ENCODE peak calls at places on chromosomes 12 and 14, in eight cellular contexts. O, X, Q, M, E, Y, W and J are unnamed samples.
A peak's percentile ranks its signal among the peaks of the same experiment; 100 is the strongest.

GRCh38 chr14:96497087-96497486 is 5.1 kb upstream of the PAPOLA start:
- DNase-seq in O (no peak), X (no peak), Q (no peak), M (no peak), E (no peak), Y (no peak), W (no peak), J (no peak)

GRCh38 chr12:12661086-12661485 is 34.9 kb downstream of the GPR19 start:
- DNase-seq in O (no peak), X (no peak), Q (no peak), M (no peak), E (no peak), Y (no peak), W (peak; percentile 76), J (no peak)

GRCh38 chr12:18443768-18444437 is 182.6 kb downstream of the PIK3C2G start:
- DNase-seq in O (no peak), X (no peak), Q (no peak), M (no peak), E (no peak), Y (no peak), W (peak; percentile 26), J (no peak)

GRCh38 chr14:85479306-85479705 is 50.6 kb upstream of the FLRT2 start:
- DNase-seq in O (no peak), X (no peak), Q (no peak), M (no peak), E (no peak), Y (no peak), W (no peak), J (no peak)

GRCh38 chr14:81384900-81385299 is 15.2 kb downstream of the STON2 start:
- DNase-seq in O (peak; percentile 42), X (no peak), Q (no peak), M (no peak), E (no peak), Y (peak; percentile 79), W (no peak), J (no peak)

GRCh38 chr12:99436584-99436983 is 211.0 kb upstream of the GARIN6 start:
- DNase-seq in O (no peak), X (no peak), Q (no peak), M (no peak), E (no peak), Y (no peak), W (no peak), J (no peak)

GRCh38 chr14:70808402-70809237 is 693 bp downstream of the MAP3K9 start:
- DNase-seq in O (peak; percentile 36), X (peak; percentile 76), Q (peak; percentile 49), M (no peak), E (peak; percentile 62), Y (peak; percentile 41), W (no peak), J (peak; percentile 56)

GRCh38 chr12:114995891-114996290 is 311.9 kb upstream of the TBX3 start:
- DNase-seq in O (no peak), X (no peak), Q (no peak), M (no peak), E (no peak), Y (no peak), W (peak; percentile 73), J (no peak)

GRCh38 chr12:98820005-98820404 is 174.9 kb downstream of the APAF1 start:
- DNase-seq in O (no peak), X (no peak), Q (no peak), M (no peak), E (no peak), Y (no peak), W (no peak), J (no peak)

GRCh38 chr14:72562300-72562699 is 331.6 kb downstream of the DPF3 start:
- DNase-seq in O (no peak), X (no peak), Q (no peak), M (no peak), E (no peak), Y (no peak), W (no peak), J (no peak)

GRCh38 chr12:3662516-3662915 is 90.4 kb downstream of the CRACR2A start:
- DNase-seq in O (no peak), X (no peak), Q (no peak), M (no peak), E (no peak), Y (no peak), W (no peak), J (no peak)

GRCh38 chr12:12508612-12509011 is 54.1 kb downstream of the DUSP16 start:
- DNase-seq in O (no peak), X (no peak), Q (no peak), M (no peak), E (no peak), Y (no peak), W (peak; percentile 45), J (no peak)

GRCh38 chr14:103198429-103199140 is 75.3 kb downstream of the TNFAIP2 start:
- DNase-seq in O (no peak), X (no peak), Q (no peak), M (no peak), E (peak; percentile 86), Y (no peak), W (peak; percentile 74), J (no peak)

GRCh38 chr12:31246470-31246850 is 79.5 kb downstream of the SINHCAF start:
- DNase-seq in O (no peak), X (no peak), Q (no peak), M (no peak), E (no peak), Y (no peak), W (no peak), J (no peak)

GRCh38 chr12:6041891-6042290 is 82.6 kb downstream of the VWF start:
- DNase-seq in O (no peak), X (no peak), Q (no peak), M (no peak), E (no peak), Y (no peak), W (peak; percentile 62), J (no peak)

GRCh38 chr12:94873368-94874085 is 130.0 kb downstream of the NDUFA12 start:
- DNase-seq in O (peak; percentile 10), X (no peak), Q (no peak), M (no peak), E (no peak), Y (peak; percentile 66), W (no peak), J (peak; percentile 13)

GRCh38 chr12:52221912-52222457 is 11.1 kb upstream of the KRT7 start:
- DNase-seq in O (peak; percentile 74), X (peak; percentile 75), Q (peak; percentile 46), M (no peak), E (peak; percentile 66), Y (peak; percentile 82), W (peak; percentile 25), J (peak; percentile 78)

DNA sequence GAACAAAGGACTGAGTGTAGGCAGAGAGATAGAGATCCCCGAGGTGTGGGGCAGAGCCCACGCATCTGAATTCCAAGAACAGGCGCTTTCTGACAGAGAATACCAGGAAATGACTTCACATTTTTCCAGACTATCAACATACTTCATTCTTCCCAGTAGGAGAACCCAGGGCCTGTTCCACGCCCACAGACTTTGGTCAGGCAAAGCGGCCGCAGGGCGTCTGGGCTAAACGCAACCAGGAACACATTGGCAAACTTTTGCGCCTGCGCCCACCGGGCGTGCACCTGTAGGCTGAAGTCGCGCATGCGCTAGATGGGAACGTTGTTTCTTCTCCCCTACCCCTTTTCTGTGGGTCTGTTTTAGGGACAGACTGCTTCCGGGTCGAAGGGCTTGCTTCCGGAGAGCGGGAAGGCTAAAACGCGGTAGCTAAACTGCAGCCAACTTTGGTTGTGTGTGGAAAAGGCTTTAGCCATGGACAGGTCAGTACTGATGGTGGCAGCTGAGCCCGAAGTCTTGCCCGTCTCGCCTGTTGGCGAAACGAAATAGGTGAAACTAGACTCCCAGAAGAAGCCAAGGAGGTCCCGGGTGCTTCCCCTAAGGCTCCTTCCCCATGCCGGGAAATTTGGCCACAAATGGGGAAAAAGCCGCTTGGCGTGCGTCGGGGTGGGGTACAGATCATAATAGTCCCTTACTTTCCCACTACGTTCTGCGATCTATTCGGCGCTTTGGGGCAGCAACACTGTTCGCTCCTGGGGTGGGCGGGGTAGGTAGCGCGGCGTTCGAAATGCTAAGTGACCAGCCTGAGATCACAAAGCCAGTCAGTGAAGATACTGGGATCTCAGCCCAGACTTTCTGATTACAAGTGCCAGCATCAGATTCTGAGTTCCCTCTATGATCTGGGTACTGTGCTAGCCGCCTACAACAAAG is at the start of gene NUP107:
- DNase-seq in O (peak; percentile 99), X (peak; percentile 99), Q (peak; percentile 99), M (peak; percentile 99), E (peak; percentile 100), Y (peak; percentile 100), W (peak; percentile 99), J (peak; percentile 99)
- TF ChIP-seq CTCF in O (no peak), X (no peak), Q (no peak), M (peak; percentile 25), E (no peak), Y (peak; percentile 9), W (peak; percentile 36), J (peak; percentile 15)

GRCh38 chr14:61466249-61466904 is 145.0 kb downstream of the PRKCH start:
- DNase-seq in O (no peak), X (peak; percentile 80), Q (peak; percentile 29), M (peak; percentile 91), E (peak; percentile 80), Y (no peak), W (peak; percentile 98), J (no peak)

GRCh38 chr14:61460853-61461611 is 139.7 kb downstream of the PRKCH start:
- DNase-seq in O (no peak), X (no peak), Q (peak; percentile 47), M (no peak), E (no peak), Y (peak; percentile 9), W (peak; percentile 26), J (no peak)

GRCh38 chr14:61461808-61462275 is 140.5 kb downstream of the PRKCH start:
- DNase-seq in O (peak; percentile 55), X (no peak), Q (peak; percentile 33), M (no peak), E (no peak), Y (peak; percentile 14), W (peak; percentile 77), J (no peak)

GRCh38 chr14:61462566-61463195 is 141.3 kb downstream of the PRKCH start:
- DNase-seq in O (peak; percentile 82), X (no peak), Q (peak; percentile 10), M (no peak), E (no peak), Y (peak; percentile 48), W (peak; percentile 83), J (no peak)

GRCh38 chr14:61463664-61464063 is 142.3 kb downstream of the PRKCH start:
- DNase-seq in O (no peak), X (no peak), Q (no peak), M (no peak), E (no peak), Y (no peak), W (no peak), J (no peak)
- H3K9me3 ChIP-seq in O (no peaks in the 10 kb centered on the region), X (no peaks in the 10 kb centered on the region), Q (no peaks in the 10 kb centered on the region), M (peaks cover 8% of the 10 kb centered on the region), E (no peaks in the 10 kb centered on the region), Y (no peaks in the 10 kb centered on the region), W (no peaks in the 10 kb centered on the region), J (no peaks in the 10 kb centered on the region)

DNA sequence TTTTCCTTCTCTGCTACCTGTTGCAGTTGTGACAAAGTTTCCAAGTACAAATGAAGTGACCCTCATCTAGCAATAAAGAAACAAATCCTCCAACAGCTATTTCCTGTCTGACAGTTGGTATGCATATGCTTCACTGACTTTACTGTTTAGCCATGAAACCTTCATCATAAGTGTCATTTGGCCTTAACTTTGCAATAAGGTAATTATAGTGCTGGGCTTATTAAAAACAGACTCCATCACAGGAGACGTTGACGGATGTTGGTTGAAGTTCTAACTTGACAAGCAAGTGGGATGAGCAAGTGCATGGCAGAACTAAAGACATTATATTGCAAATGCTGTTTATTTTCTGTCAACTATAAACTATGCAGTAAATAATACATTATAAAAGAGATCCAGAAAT is 425.2 kb downstream of the RPS29 start:
- DNase-seq in O (no peak), X (no peak), Q (no peak), M (no peak), E (no peak), Y (no peak), W (no peak), J (no peak)
- H3K4me3 ChIP-seq in O (no peak overlapping the region), X (no peak overlapping the region), Q (no peak overlapping the region), M (no peak overlapping the region), E (no peak overlapping the region), Y (no peak overlapping the region), W (no peak overlapping the region), J (no peak overlapping the region)

GRCh38 chr12:15982471-15982870 is 71.3 kb downstream of the DERA start:
- DNase-seq in O (no peak), X (no peak), Q (no peak), M (no peak), E (no peak), Y (no peak), W (peak; percentile 67), J (no peak)
- TF ChIP-seq CTCF in O (peak; percentile 48), X (peak; percentile 37), Q (peak; percentile 52), M (peak; percentile 55), E (no peak), Y (peak; percentile 41), W (peak; percentile 73), J (no peak)